ENCODE peak calls at places on chromosome 14, in five cellular contexts. One of them, this sample, is unnamed. For H3K36me3 and H3K4me1, the result is how much of the 10 kb centered on the place peaks cover.

GRCh38 chr14:99034711-99035171 is 237.3 kb downstream of the BCL11B start:
- DNase-seq in lower lobe of right lung: no peak
- DNase-seq in H1: no peak
- DNase-seq in transverse colon: no peak
- DNase-seq in sigmoid colon: no peak
- DNase-seq in this sample: no peak

GRCh38 chr14:44846232-44846824 is 115.4 kb downstream of the KLHL28 start:
- DNase-seq in lower lobe of right lung: no peak
- DNase-seq in H1: no peak
- DNase-seq in transverse colon: no peak
- DNase-seq in sigmoid colon: no peak
- DNase-seq in this sample: no peak

GRCh38 chr14:71328183-71328582 is 420.9 kb downstream of the PCNX1 start:
- DNase-seq in lower lobe of right lung: no peak
- DNase-seq in H1: no peak
- DNase-seq in transverse colon: no peak
- DNase-seq in sigmoid colon: no peak
- DNase-seq in this sample: no peak

GRCh38 chr14:74905595-74906142 is 17.4 kb downstream of the RPS6KL1 start:
- DNase-seq in lower lobe of right lung: peak
- DNase-seq in H1: no peak
- DNase-seq in transverse colon: peak
- DNase-seq in sigmoid colon: peak
- DNase-seq in this sample: peak

GRCh38 chr14:61544448-61545202 is 150.7 kb upstream of the HIF1A start:
- DNase-seq in lower lobe of right lung: no peak
- DNase-seq in H1: no peak
- DNase-seq in transverse colon: no peak
- DNase-seq in sigmoid colon: no peak
- DNase-seq in this sample: no peak

GRCh38 chr14:96150214-96150613 is 54.4 kb upstream of the BDKRB2 start:
- DNase-seq in lower lobe of right lung: no peak
- DNase-seq in H1: no peak
- DNase-seq in transverse colon: no peak
- DNase-seq in sigmoid colon: no peak
- DNase-seq in this sample: no peak

GRCh38 chr14:67457782-67458181 is 30.7 kb downstream of the TMEM229B start:
- DNase-seq in lower lobe of right lung: peak
- DNase-seq in H1: peak
- DNase-seq in transverse colon: no peak
- DNase-seq in sigmoid colon: no peak
- DNase-seq in this sample: no peak

GRCh38 chr14:65241125-65241752 is 138.9 kb upstream of the MAX start:
- DNase-seq in lower lobe of right lung: no peak
- DNase-seq in H1: no peak
- DNase-seq in transverse colon: no peak
- DNase-seq in sigmoid colon: no peak
- DNase-seq in this sample: no peak

GRCh38 chr14:56378046-56378445 is 201.6 kb upstream of the TMEM260 start:
- DNase-seq in lower lobe of right lung: no peak
- DNase-seq in H1: no peak
- DNase-seq in transverse colon: no peak
- DNase-seq in sigmoid colon: no peak
- DNase-seq in this sample: no peak

GRCh38 chr14:42140831-42141279 is 534.2 kb downstream of the LRFN5 start:
- DNase-seq in lower lobe of right lung: no peak
- DNase-seq in H1: no peak
- DNase-seq in transverse colon: no peak
- DNase-seq in sigmoid colon: no peak
- DNase-seq in this sample: no peak

GRCh38 chr14:56580317-56580711 is 716 bp downstream of the TMEM260 start:
- DNase-seq in lower lobe of right lung: no peak
- DNase-seq in H1: no peak
- DNase-seq in transverse colon: no peak
- DNase-seq in sigmoid colon: no peak
- DNase-seq in this sample: no peak

GRCh38 chr14:95774265-95775160 is 60.6 kb upstream of the TCL1A start:
- DNase-seq in lower lobe of right lung: no peak
- DNase-seq in H1: no peak
- DNase-seq in transverse colon: peak
- DNase-seq in sigmoid colon: no peak
- DNase-seq in this sample: peak

GRCh38 chr14:52124791-52125661 is 56.2 kb upstream of the NID2 start:
- DNase-seq in lower lobe of right lung: no peak
- DNase-seq in H1: peak
- DNase-seq in transverse colon: no peak
- DNase-seq in sigmoid colon: no peak
- DNase-seq in this sample: no peak

GRCh38 chr14:101704140-101704539 is 57.4 kb upstream of the PPP2R5C start:
- DNase-seq in lower lobe of right lung: no peak
- DNase-seq in H1: no peak
- DNase-seq in transverse colon: no peak
- DNase-seq in sigmoid colon: no peak
- DNase-seq in this sample: no peak

GRCh38 chr14:58077621-58078020 is 74.4 kb downstream of the ARMH4 start:
- DNase-seq in lower lobe of right lung: no peak
- DNase-seq in H1: no peak
- DNase-seq in transverse colon: no peak
- DNase-seq in sigmoid colon: no peak
- DNase-seq in this sample: no peak

GRCh38 chr14:89445252-89445973 is 28.4 kb upstream of the FOXN3 start:
- DNase-seq in lower lobe of right lung: no peak
- DNase-seq in H1: no peak
- DNase-seq in transverse colon: no peak
- DNase-seq in sigmoid colon: peak
- DNase-seq in this sample: no peak

GRCh38 chr14:89136587-89136986 is 280.4 kb downstream of the FOXN3 start:
- DNase-seq in lower lobe of right lung: no peak
- DNase-seq in H1: no peak
- DNase-seq in transverse colon: no peak
- DNase-seq in sigmoid colon: no peak
- DNase-seq in this sample: no peak

GRCh38 chr14:64540208-64541202 is at the start of gene HSPA2:
- DNase-seq in lower lobe of right lung: peak
- DNase-seq in H1: peak
- DNase-seq in transverse colon: peak
- DNase-seq in sigmoid colon: peak
- DNase-seq in this sample: peak

GRCh38 chr14:34258318-34258717 is 203.7 kb downstream of the SPTSSA start:
- DNase-seq in lower lobe of right lung: no peak
- DNase-seq in H1: no peak
- DNase-seq in transverse colon: no peak
- DNase-seq in sigmoid colon: no peak
- DNase-seq in this sample: no peak

GRCh38 chr14:69808919-69809808 is 12.1 kb upstream of the SLC10A1 start:
- DNase-seq in lower lobe of right lung: no peak
- DNase-seq in H1: no peak
- DNase-seq in transverse colon: no peak
- DNase-seq in sigmoid colon: no peak
- DNase-seq in this sample: no peak

GRCh38 chr14:75191100-75191499 is 14.7 kb upstream of the TMED10 start:
- DNase-seq in lower lobe of right lung: no peak
- DNase-seq in H1: no peak
- DNase-seq in transverse colon: no peak
- DNase-seq in sigmoid colon: no peak
- DNase-seq in this sample: no peak

GRCh38 chr14:104532191-104532555 is 47.4 kb upstream of the C14orf180 start:
- DNase-seq in lower lobe of right lung: no peak
- DNase-seq in H1: no peak
- DNase-seq in transverse colon: no peak
- DNase-seq in sigmoid colon: no peak
- DNase-seq in this sample: no peak

GRCh38 chr14:79295385-79295784 is 915.9 kb downstream of the DIO2 start:
- DNase-seq in lower lobe of right lung: no peak
- DNase-seq in H1: no peak
- DNase-seq in transverse colon: no peak
- DNase-seq in sigmoid colon: no peak
- DNase-seq in this sample: no peak

GRCh38 chr14:24290746-24291145 is 8.8 kb downstream of the DHRS1 start:
- DNase-seq in lower lobe of right lung: no peak
- DNase-seq in H1: no peak
- DNase-seq in transverse colon: no peak
- DNase-seq in sigmoid colon: no peak
- DNase-seq in this sample: no peak

GRCh38 chr14:24216345-24216699 is 456 bp upstream of the MDP1 start:
- DNase-seq in lower lobe of right lung: no peak
- DNase-seq in H1: no peak
- DNase-seq in transverse colon: no peak
- DNase-seq in sigmoid colon: no peak
- DNase-seq in this sample: no peak

GRCh38 chr14:34693228-34693939 is 21.0 kb downstream of the CFL2 start:
- DNase-seq in lower lobe of right lung: peak
- DNase-seq in H1: peak
- DNase-seq in transverse colon: peak
- DNase-seq in sigmoid colon: no peak
- DNase-seq in this sample: peak

GRCh38 chr14:94180655-94181271 is 6.6 kb downstream of the PPP4R4 start:
- DNase-seq in lower lobe of right lung: no peak
- DNase-seq in H1: no peak
- DNase-seq in transverse colon: no peak
- DNase-seq in sigmoid colon: no peak
- DNase-seq in this sample: no peak

GRCh38 chr14:42407153-42407552 is 800.5 kb downstream of the LRFN5 start:
- DNase-seq in lower lobe of right lung: no peak
- DNase-seq in H1: no peak
- DNase-seq in transverse colon: no peak
- DNase-seq in sigmoid colon: no peak
- DNase-seq in this sample: no peak

GRCh38 chr14:76780058-76780345 is 18.7 kb downstream of the VASH1 start:
- DNase-seq in lower lobe of right lung: no peak
- DNase-seq in H1: no peak
- DNase-seq in transverse colon: no peak
- DNase-seq in sigmoid colon: peak
- DNase-seq in this sample: no peak

GRCh38 chr14:58171090-58171489 is 19.1 kb upstream of the ARMH4 start:
- DNase-seq in lower lobe of right lung: peak
- DNase-seq in H1: peak
- DNase-seq in transverse colon: peak
- DNase-seq in sigmoid colon: peak
- DNase-seq in this sample: peak

GRCh38 chr14:100827751-100828447 is 2.0 kb downstream of the MEG3 start:
- DNase-seq in lower lobe of right lung: no peak
- DNase-seq in H1: no peak
- DNase-seq in transverse colon: no peak
- DNase-seq in sigmoid colon: no peak
- DNase-seq in this sample: no peak

GRCh38 chr14:69726761-69727511 is 40.0 kb upstream of the SRSF5 start:
- DNase-seq in lower lobe of right lung: peak
- DNase-seq in H1: no peak
- DNase-seq in transverse colon: peak
- DNase-seq in sigmoid colon: peak
- DNase-seq in this sample: peak

GRCh38 chr14:72247896-72248295 is 315.7 kb downstream of the RGS6 start:
- DNase-seq in lower lobe of right lung: no peak
- DNase-seq in H1: no peak
- DNase-seq in transverse colon: no peak
- DNase-seq in sigmoid colon: no peak
- DNase-seq in this sample: no peak

GRCh38 chr14:42079911-42080310 is 473.2 kb downstream of the LRFN5 start:
- DNase-seq in lower lobe of right lung: no peak
- DNase-seq in H1: no peak
- DNase-seq in transverse colon: no peak
- DNase-seq in sigmoid colon: no peak
- DNase-seq in this sample: no peak

GRCh38 chr14:103090481-103091020 is 4.0 kb upstream of the EXOC3L4 start:
- DNase-seq in lower lobe of right lung: no peak
- DNase-seq in H1: no peak
- DNase-seq in transverse colon: no peak
- DNase-seq in sigmoid colon: no peak
- DNase-seq in this sample: no peak
- H3K4me3 ChIP-seq in lower lobe of right lung: no peak
- H3K4me3 ChIP-seq in H1: no peak
- H3K4me3 ChIP-seq in transverse colon: no peak
- H3K4me3 ChIP-seq in sigmoid colon: no peak
- H3K4me3 ChIP-seq in this sample: no peak

DNA sequence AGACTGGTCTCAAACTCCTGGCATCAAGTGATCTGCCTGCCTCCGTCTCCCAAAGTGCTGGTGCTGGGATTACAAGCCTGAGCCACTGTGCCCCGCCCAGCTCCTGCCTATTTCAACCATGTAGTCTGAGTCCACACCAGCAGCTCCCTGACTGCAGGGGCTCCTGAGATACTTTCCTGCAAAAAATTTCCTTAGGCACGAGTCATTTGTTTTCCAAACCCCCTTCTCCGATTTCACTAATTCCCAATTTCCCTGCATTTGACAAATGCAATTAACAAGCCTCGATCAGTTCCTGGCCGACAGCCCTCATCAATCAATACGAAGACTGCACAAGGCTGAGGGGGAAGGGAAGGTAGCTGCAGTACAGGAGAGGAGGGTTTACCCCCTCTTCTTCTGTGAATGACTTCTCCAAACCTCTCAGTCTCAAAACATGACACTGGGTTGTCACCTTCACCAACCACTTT is 10.1 kb downstream of the PSMB5 start:
- DNase-seq in lower lobe of right lung: no peak
- DNase-seq in H1: no peak
- DNase-seq in transverse colon: no peak
- DNase-seq in sigmoid colon: no peak
- DNase-seq in this sample: no peak
- H3K36me3 ChIP-seq in lower lobe of right lung: half or more
- H3K36me3 ChIP-seq in H1: under half
- H3K36me3 ChIP-seq in transverse colon: under half
- H3K36me3 ChIP-seq in sigmoid colon: under half
- H3K36me3 ChIP-seq in this sample: under half

GRCh38 chr14:93109572-93110481 is 5.9 kb downstream of the ITPK1 start:
- DNase-seq in lower lobe of right lung: no peak
- DNase-seq in H1: no peak
- DNase-seq in transverse colon: no peak
- DNase-seq in sigmoid colon: no peak
- DNase-seq in this sample: no peak
- H3K4me1 ChIP-seq in lower lobe of right lung: half or more
- H3K4me1 ChIP-seq in H1: under half
- H3K4me1 ChIP-seq in transverse colon: under half
- H3K4me1 ChIP-seq in sigmoid colon: half or more
- H3K4me1 ChIP-seq in this sample: half or more

DNA sequence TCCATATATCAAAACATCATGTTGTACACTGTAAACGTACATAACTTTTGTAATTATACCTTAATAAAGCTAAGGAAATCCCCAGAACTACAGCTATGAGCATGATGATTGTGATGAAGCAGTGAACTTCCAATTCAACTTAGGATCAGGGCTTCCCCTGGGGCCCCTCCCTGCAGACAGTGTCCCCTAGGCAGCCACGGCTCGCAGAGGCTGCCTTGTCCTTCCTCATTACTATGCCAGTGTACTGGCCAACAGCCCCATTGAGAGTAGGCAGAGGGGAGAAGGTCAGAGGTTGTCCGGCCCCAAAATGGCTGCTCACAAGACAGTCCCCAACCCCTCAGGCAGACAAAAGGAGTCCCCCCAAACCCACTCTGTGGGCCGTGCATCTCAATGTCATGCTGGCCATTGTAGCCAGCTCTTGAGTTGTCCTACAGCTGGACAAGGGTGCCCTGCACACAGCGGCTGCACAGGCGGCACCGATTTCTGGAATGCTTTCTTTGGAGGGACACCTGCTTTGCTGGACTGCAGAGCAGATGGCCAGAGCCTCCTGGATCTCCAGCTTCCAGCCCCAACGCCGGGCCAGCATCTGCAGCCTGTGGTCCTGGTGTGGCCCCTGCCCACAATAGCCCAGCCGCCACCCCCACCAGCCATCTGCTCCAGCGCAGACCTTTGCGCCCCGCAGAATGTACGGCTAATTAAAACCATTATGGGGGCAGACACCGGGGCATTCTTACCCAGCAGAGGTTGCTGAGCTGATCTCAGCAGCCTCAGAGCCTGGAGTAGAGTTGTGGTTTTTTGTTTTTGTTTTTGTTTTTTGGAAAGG is 46.1 kb downstream of the NIN start:
- DNase-seq in lower lobe of right lung: no peak
- DNase-seq in H1: no peak
- DNase-seq in transverse colon: no peak
- DNase-seq in sigmoid colon: no peak
- DNase-seq in this sample: no peak
- H3K4me3 ChIP-seq in lower lobe of right lung: no peak
- H3K4me3 ChIP-seq in H1: no peak
- H3K4me3 ChIP-seq in transverse colon: no peak
- H3K4me3 ChIP-seq in sigmoid colon: no peak
- H3K4me3 ChIP-seq in this sample: no peak

This sample was measured in Peyer's patch.